ENCODE peak calls at places on chromosomes 13 and 19, in four cellular contexts. Q, D, F and O are unnamed samples.

GRCh38 chr13:110630566-110631119 is 15.3 kb downstream of the NAXD start:
- DNase-seq in F (no peak), D (no peak), Q (no peak), O (no peak)

GRCh38 chr19:2255982-2256685 is at the start of gene JSRP1:
- DNase-seq in F (no peak), Q (no peak), D (no peak), O (no peak)

GRCh38 chr13:97974773-97975172 is 21.3 kb downstream of the IPO5 start:
- DNase-seq in Q (no peak), F (peak; percentile 34), D (no peak), O (no peak)

GRCh38 chr13:26025196-26025595 is 26.6 kb downstream of the SHISA2 start:
- DNase-seq in F (no peak), Q (no peak), D (no peak), O (no peak)

GRCh38 chr19:3695124-3695733 is 5.0 kb downstream of the PIP5K1C start:
- DNase-seq in Q (no peak), D (no peak), F (no peak), O (no peak)

GRCh38 chr13:44465318-44465717 is 91.7 kb downstream of the SERP2 start:
- DNase-seq in D (no peak), Q (no peak), F (no peak), O (no peak)

GRCh38 chr19:46049597-46049996 is 8.8 kb upstream of the IGFL4 start:
- DNase-seq in F (no peak), Q (no peak), D (no peak), O (no peak)

GRCh38 chr19:797528-798414 is 519 bp downstream of the PTBP1 start:
- DNase-seq in D (peak; percentile 98), F (peak; percentile 90), Q (peak; percentile 76), O (peak; percentile 85)

GRCh38 chr13:114047358-114047881 is 73.5 kb upstream of the C13orf46 start:
- DNase-seq in Q (no peak), F (peak; percentile 80), D (no peak), O (no peak)

GRCh38 chr13:112842931-112843391 is 126.1 kb upstream of the MCF2L start:
- DNase-seq in D (no peak), F (no peak), Q (no peak), O (no peak)

GRCh38 chr19:58558066-58558622 is at the start of gene UBE2M:
- DNase-seq in Q (no peak), F (peak; percentile 57), D (peak; percentile 94), O (peak; percentile 80)

GRCh38 chr19:45424191-45425058 is 708 bp upstream of the ERCC1 start:
- DNase-seq in D (peak; percentile 94), Q (peak; percentile 34), F (peak; percentile 96), O (peak; percentile 82)

GRCh38 chr19:28577199-28577598 is 635.8 kb downstream of the UQCRFS1 start:
- DNase-seq in D (peak; percentile 31), Q (no peak), F (no peak), O (no peak)

GRCh38 chr13:36130542-36131214 is 504 bp downstream of the DCLK1 start:
- DNase-seq in D (no peak), Q (no peak), F (no peak), O (no peak)

GRCh38 chr19:48501446-48501960 is 10.1 kb downstream of the LMTK3 start:
- DNase-seq in F (no peak), Q (no peak), D (no peak), O (no peak)

GRCh38 chr13:78603240-78603947 is at the start of gene POU4F1:
- DNase-seq in F (peak; percentile 17), D (no peak), Q (no peak), O (peak; percentile 73)

GRCh38 chr19:41860419-41861097 is 503 bp downstream of the RPS19 start:
- DNase-seq in F (no peak), D (no peak), Q (no peak), O (no peak)

GRCh38 chr13:70502944-70503343 is 394.7 kb upstream of the KLHL1 start:
- DNase-seq in Q (no peak), D (no peak), F (no peak), O (no peak)

GRCh38 chr19:44608391-44608821 is 5.0 kb upstream of the IGSF23 start:
- DNase-seq in Q (no peak), F (peak; percentile 42), D (no peak), O (no peak)

GRCh38 chr13:108947551-108948030 is 318.2 kb downstream of the MYO16 start:
- DNase-seq in Q (no peak), D (peak; percentile 93), F (peak; percentile 96), O (no peak)

GRCh38 chr13:103656329-103656728 is 590.1 kb upstream of the SLC10A2 start:
- DNase-seq in D (no peak), F (no peak), Q (no peak), O (no peak)

GRCh38 chr13:60642552-60642951 is 245.5 kb downstream of the TDRD3 start:
- DNase-seq in Q (no peak), F (no peak), D (no peak), O (no peak)

GRCh38 chr19:29674374-29675119 is 9.3 kb downstream of the PLEKHF1 start:
- DNase-seq in Q (no peak), F (no peak), D (peak; percentile 74), O (no peak)

GRCh38 chr19:4064073-4064550 is 2.6 kb downstream of the ZBTB7A start:
- DNase-seq in F (peak; percentile 65), D (no peak), Q (no peak), O (no peak)

GRCh38 chr19:27822336-27822735 is 1390.6 kb downstream of the UQCRFS1 start:
- DNase-seq in F (peak; percentile 2), Q (no peak), D (no peak), O (no peak)